ENCODE peak calls at places on chromosomes 13 and 19, in four cellular contexts. C is AG09309, O is A549, A is fibroblast of lung. J is an unnamed sample.

GRCh38 chr13:97307882-97308624 is 85.9 kb downstream of the MBNL2 start:
- DNase-seq in C (no peak), O (peak), A (peak), J (peak)

GRCh38 chr13:40116008-40116407 is 460.5 kb downstream of the COG6 start:
- DNase-seq in C (peak), O (peak), A (peak), J (no peak)

GRCh38 chr13:37602743-37603381 is 4.3 kb upstream of the POSTN start:
- DNase-seq in C (no peak), O (no peak), A (peak), J (no peak)

GRCh38 chr13:40565282-40566148 is 100.9 kb downstream of the FOXO1 start:
- DNase-seq in C (no peak), O (no peak), A (no peak), J (no peak)

GRCh38 chr19:48746738-48747575 is at the start of gene IZUMO1:
- DNase-seq in C (no peak), O (peak), A (peak), J (peak)

GRCh38 chr13:43766766-43767165 is 20.0 kb downstream of the ENOX1 start:
- DNase-seq in C (no peak), O (no peak), A (no peak), J (no peak)

GRCh38 chr13:99892189-99892588 is 79.4 kb downstream of the ZIC5 start:
- DNase-seq in C (no peak), O (no peak), A (no peak), J (no peak)

GRCh38 chr19:47471733-47472457 is at the start of gene SLC8A2:
- DNase-seq in C (peak), O (peak), A (peak), J (peak)

GRCh38 chr19:49591731-49592485 is 926 bp downstream of the PRR12 start:
- DNase-seq in C (no peak), O (peak), A (peak), J (peak)

GRCh38 chr19:13262450-13262849 is 112.2 kb downstream of the IER2 start:
- DNase-seq in C (peak), O (peak), A (peak), J (no peak)

GRCh38 chr19:38640368-38640767 is 7.1 kb upstream of the ACTN4 start:
- DNase-seq in C (no peak), O (no peak), A (no peak), J (no peak)

GRCh38 chr13:27131202-27131623 is 40.4 kb downstream of the USP12 start:
- DNase-seq in C (no peak), O (peak), A (peak), J (no peak)

GRCh38 chr19:8609210-8610040 is 1.1 kb downstream of the ADAMTS10 start:
- DNase-seq in C (no peak), O (peak), A (peak), J (peak)

GRCh38 chr19:30428856-30429255 is 56.7 kb downstream of the ZNF536 start:
- DNase-seq in C (no peak), O (no peak), A (no peak), J (no peak)

GRCh38 chr13:62250501-62251175 is 835.0 kb upstream of the PCDH20 start:
- DNase-seq in C (no peak), O (no peak), A (peak), J (no peak)

GRCh38 chr19:50546527-50547221 is 21.6 kb downstream of the LRRC4B start:
- DNase-seq in C (no peak), O (no peak), A (no peak), J (no peak)

GRCh38 chr13:32216281-32216680 is 98.9 kb downstream of the ZAR1L start:
- DNase-seq in C (no peak), O (no peak), A (no peak), J (no peak)

GRCh38 chr19:58474291-58474996 is 1.7 kb upstream of the ZNF446 start:
- DNase-seq in C (no peak), O (no peak), A (peak), J (no peak)

GRCh38 chr13:36673838-36674326 is at the start of gene SERTM1:
- DNase-seq in C (no peak), O (peak), A (peak), J (peak)

GRCh38 chr19:48631254-48631653 is 5.9 kb downstream of the DBP start:
- DNase-seq in C (no peak), O (no peak), A (no peak), J (no peak)

GRCh38 chr13:105538346-105538745 is 997.1 kb downstream of the EFNB2 start:
- DNase-seq in C (no peak), O (no peak), A (no peak), J (no peak)

GRCh38 chr19:55283548-55284393 is at the start of gene BRSK1:
- DNase-seq in C (no peak), O (peak), A (peak), J (peak)

GRCh38 chr13:98775844-98776598 is 23.5 kb upstream of the SLC15A1 start:
- DNase-seq in C (no peak), O (peak), A (peak), J (no peak)

GRCh38 chr13:98978280-98978679 is 416 bp upstream of the DOCK9 start:
- DNase-seq in C (no peak), O (no peak), A (peak), J (no peak)

GRCh38 chr19:44648536-44649370 is 5.0 kb downstream of the PVR start:
- DNase-seq in C (peak), O (no peak), A (peak), J (no peak)

GRCh38 chr19:50823389-50824042 is at the start of gene KLK1:
- DNase-seq in C (no peak), O (no peak), A (no peak), J (no peak)

GRCh38 chr19:5191091-5191490 is 149.5 kb downstream of the PTPRS start:
- DNase-seq in C (no peak), O (no peak), A (peak), J (no peak)

GRCh38 chr13:101919541-101920306 is 467.2 kb downstream of the ITGBL1 start:
- DNase-seq in C (no peak), O (no peak), A (peak), J (no peak)
- H3K4me3 ChIP-seq in C (no peak), O (no peak), A (peak), J (peak)

DNA sequence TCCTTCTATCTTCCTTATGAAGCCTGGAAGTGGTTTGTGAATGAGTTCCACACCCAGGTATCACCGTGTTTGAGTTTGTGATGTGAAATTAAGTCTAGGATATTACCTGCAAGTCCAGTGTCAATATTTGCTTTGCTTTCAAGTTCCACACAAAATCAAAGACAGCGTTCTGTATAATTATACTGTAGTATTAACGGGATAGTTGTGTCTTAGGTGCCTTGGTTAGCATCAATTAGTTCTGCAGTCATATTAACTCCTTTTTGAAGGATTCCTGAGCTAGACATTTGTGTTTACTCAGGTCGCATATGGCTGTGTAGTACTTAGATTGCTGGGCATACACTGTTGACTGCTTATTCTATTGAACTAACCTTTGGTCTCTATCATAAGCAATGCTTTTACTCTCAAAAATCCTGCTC is 54.4 kb downstream of the ERCC5 start:
- DNase-seq in C (no peak), O (no peak), A (no peak), J (no peak)
- TF ChIP-seq CTCF in C (no peak), O (no peak), A (no peak), J (no peak)

DNA sequence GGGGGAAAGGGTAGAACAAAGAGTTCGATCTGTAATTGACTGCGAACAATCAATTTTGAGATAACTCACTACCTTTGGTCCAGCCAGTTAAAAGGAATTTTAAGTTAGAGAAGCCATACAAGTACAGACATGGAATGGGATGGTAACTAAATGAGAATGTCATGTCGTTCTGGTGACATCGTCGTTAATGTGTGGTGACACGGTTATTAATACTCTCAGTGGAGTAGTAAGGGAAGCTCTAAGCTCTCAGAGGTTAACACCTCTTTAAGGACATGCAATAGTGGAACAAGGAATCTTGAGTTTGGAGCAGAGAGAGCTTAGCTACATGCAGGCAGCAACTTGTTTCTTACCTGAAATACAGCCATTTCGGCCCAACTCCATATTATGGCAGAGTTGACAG is 154.9 kb upstream of the KLF12 start:
- DNase-seq in C (no peak), O (no peak), A (no peak), J (no peak)
- H3K4me3 ChIP-seq in C (no peak), O (no peak), A (no peak), J (peak)

GRCh38 chr13:20526664-20527063 is 1.0 kb upstream of the CRYL1 start:
- DNase-seq in C (no peak), O (no peak), A (peak), J (no peak)
- TF ChIP-seq CTCF in C (no peak), O (no peak), A (no peak), J (no peak)

GRCh38 chr13:51761638-51762350 is 42.2 kb downstream of the DHRS12 start:
- DNase-seq in C (no peak), O (no peak), A (no peak), J (no peak)

GRCh38 chr13:51767100-51767499 is 36.9 kb downstream of the DHRS12 start:
- DNase-seq in C (no peak), O (peak), A (no peak), J (no peak)

GRCh38 chr13:51765142-51765515 is 38.8 kb downstream of the DHRS12 start:
- DNase-seq in C (no peak), O (no peak), A (no peak), J (no peak)

GRCh38 chr13:51763486-51763885 is 40.5 kb downstream of the DHRS12 start:
- DNase-seq in C (no peak), O (no peak), A (no peak), J (no peak)

DNA sequence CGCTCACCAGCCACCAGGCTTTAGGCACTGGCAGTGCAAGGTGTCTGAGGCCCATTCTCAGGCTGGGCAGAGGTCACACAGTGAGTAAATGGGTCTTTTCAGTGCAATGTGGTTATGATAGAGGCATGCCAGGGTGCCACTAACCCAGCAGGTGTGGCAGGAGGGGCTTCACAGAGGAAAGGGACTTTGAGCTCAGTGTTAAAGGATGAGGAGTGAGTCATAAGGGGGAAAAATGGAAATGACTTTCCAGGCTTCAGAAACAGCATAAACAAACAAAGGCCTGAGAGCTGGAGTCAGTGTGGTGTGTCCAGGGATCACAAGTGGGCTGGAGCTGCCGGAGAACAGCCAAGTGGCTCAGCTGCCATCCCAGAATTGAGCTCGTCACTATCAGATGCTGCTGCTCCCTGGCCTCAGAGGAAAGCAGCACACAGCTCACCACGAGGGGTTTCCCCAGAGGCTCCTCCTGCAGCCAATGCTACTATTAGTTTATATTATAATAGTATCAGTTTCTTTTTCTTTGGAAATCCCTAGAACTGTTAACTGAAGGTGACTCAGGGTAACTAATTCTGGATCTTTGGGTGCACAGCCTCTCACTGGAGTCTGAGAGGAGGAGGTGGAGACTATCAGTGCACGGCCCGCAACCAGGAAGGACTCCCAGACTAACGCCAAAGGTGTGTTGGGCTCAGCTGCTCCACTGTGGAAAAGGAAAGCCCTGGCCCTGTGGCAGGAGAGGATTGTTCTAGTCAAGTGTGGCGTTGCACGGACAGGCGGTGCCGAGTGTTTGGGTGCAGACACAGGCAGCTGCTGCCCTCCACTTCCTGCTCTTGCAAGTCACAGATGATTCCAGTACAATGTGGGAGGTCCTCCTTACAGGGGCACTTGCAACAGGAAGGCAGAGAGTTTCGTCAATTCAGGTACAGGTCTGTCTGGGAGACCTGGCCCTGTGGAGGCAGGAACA is 39.5 kb downstream of the DHRS12 start:
- DNase-seq in C (peak), O (peak), A (peak), J (peak)
- H3K4me3 ChIP-seq in C (no peak), O (no peak), A (no peak), J (no peak)

DNA sequence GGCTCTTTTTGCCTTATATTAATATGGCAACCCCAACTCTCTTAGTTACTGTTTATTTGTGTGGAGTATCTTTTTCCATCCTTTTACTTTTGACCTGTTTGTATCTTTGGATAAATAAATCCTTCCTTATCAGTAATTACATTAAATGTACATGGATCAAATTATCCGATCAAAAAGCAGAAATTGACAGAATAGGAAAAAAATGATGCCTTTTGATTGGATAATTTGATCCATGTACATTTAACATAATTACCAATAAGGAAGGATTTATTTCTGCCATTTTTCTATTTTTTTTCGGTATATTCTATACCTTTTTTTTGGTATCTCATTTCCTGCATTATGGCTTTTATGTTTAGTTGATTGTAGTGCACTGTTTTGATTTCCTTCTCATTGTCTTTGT is 57.2 kb downstream of the ZMYM2 start:
- DNase-seq in C (no peak), O (no peak), A (no peak), J (no peak)
- TF ChIP-seq CTCF in C (no peak), O (no peak), A (no peak), J (no peak)

DNA sequence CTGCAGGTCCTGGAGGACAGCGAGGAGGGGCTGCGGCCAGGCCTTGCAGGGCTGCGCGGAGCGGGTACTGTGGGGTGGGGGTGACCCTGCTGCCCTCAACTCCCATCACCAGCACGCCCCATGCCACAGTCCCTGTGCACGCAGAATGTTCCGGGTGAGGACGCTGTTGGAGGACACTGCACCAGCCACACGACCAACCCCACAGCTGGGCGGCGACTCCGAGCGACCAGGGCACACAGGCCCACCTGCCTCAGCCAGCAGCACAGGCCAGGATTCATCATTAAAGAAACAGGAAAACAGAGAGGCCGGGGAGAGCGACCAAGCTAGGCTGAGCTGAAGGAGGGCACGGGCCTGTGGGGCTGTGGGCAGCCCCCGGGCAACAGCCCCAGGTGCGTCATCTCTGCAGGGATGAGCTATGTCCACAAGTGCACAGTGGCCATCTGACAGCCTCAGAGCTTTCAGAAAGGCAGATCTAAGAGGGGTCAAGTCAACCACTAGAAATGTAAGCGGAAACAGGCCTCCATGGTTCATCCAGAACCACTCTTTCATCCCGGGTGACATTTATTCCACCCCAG is 1.6 kb downstream of the GAS6 start:
- DNase-seq in C (no peak), O (no peak), A (no peak), J (no peak)
- H3K4me3 ChIP-seq in C (peak), O (no peak), A (peak), J (peak)

DNA sequence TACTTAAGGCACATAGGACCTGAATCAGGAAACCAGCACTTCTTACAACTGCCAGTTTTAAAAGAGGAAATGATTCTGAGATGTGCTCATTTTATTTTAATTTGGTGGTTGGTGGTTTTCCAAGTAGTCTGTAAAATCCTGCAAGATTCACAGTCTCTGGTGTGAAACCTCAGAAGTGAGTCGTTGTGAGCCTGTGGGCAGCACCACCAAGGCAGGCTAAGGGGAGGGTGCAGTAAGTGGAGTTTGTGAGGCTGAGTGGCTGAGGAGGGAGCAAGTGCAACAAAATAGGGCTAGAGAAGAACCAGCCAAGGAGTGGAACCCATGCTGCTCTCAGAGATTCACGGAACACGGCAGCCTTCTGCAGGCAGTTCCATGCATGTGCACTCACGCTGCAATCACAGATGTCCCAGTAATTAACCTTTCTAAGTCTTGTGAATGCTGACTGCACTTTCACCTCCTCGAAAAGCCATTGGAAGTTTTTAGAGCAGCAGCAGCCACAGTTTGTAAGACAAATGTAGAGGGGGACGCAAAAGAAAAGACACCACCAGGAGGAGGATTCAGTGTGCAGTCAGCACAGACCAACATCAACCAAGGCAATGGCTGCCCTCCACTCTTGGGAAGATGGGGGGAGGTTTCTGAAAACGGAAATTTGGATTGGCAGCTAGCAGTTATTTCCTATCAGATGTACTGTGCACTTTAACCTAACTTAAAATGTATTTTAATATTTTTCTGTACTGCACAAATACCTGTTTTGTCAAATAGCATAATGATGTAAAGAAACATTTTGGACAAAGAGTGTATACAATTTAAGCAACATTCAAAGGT is 44.9 kb downstream of the ESD start:
- DNase-seq in C (peak), O (no peak), A (peak), J (peak)
- TF ChIP-seq CTCF in C (no peak), O (no peak), A (no peak), J (no peak)

J was measured in dorsolateral prefrontal cortex.